ENCODE peak calls at places on chromosome 20, in eight cellular contexts. One of them, this sample, is unnamed.

GRCh38 chr20:18412202-18412901 is 54.5 kb downstream of the DZANK1 start:
- DNase-seq in left cardiac atrium: no peak
- DNase-seq in AG10803: no peak
- DNase-seq in GDM1: peak; percentile 29
- DNase-seq in heart left ventricle: no peak
- DNase-seq in epithelial cell of esophagus: no peak
- DNase-seq in AG08396: no peak
- DNase-seq in SK-MEL-5: peak; percentile 38
- DNase-seq in this sample: no peak

GRCh38 chr20:29443819-29444218 is 1813.6 kb upstream of the DEFB115 start:
- DNase-seq in left cardiac atrium: no peak
- DNase-seq in AG10803: no peak
- DNase-seq in GDM1: no peak
- DNase-seq in heart left ventricle: no peak
- DNase-seq in epithelial cell of esophagus: peak; percentile 14
- DNase-seq in AG08396: no peak
- DNase-seq in SK-MEL-5: no peak
- DNase-seq in this sample: no peak

GRCh38 chr20:61874421-61875068 is 191.1 kb downstream of the TAF4 start:
- DNase-seq in left cardiac atrium: no peak
- DNase-seq in AG10803: peak; percentile 41
- DNase-seq in GDM1: no peak
- DNase-seq in heart left ventricle: peak; percentile 67
- DNase-seq in epithelial cell of esophagus: peak; percentile 52
- DNase-seq in AG08396: peak; percentile 73
- DNase-seq in SK-MEL-5: peak; percentile 55
- DNase-seq in this sample: peak; percentile 74

GRCh38 chr20:51337126-51337805 is 205.3 kb downstream of the NFATC2 start:
- DNase-seq in left cardiac atrium: no peak
- DNase-seq in AG10803: no peak
- DNase-seq in GDM1: no peak
- DNase-seq in heart left ventricle: no peak
- DNase-seq in epithelial cell of esophagus: peak; percentile 32
- DNase-seq in AG08396: no peak
- DNase-seq in SK-MEL-5: no peak
- DNase-seq in this sample: no peak

GRCh38 chr20:38961530-38962043 is 557 bp upstream of the DHX35 start:
- DNase-seq in left cardiac atrium: no peak
- DNase-seq in AG10803: no peak
- DNase-seq in GDM1: no peak
- DNase-seq in heart left ventricle: no peak
- DNase-seq in epithelial cell of esophagus: no peak
- DNase-seq in AG08396: no peak
- DNase-seq in SK-MEL-5: peak; percentile 17
- DNase-seq in this sample: no peak

GRCh38 chr20:45406260-45407066 is 1.6 kb upstream of the DBNDD2 start:
- DNase-seq in left cardiac atrium: peak; percentile 85
- DNase-seq in AG10803: peak; percentile 42
- DNase-seq in GDM1: peak; percentile 4
- DNase-seq in heart left ventricle: peak; percentile 90
- DNase-seq in epithelial cell of esophagus: peak; percentile 43
- DNase-seq in AG08396: peak; percentile 70
- DNase-seq in SK-MEL-5: peak; percentile 16
- DNase-seq in this sample: peak; percentile 60

GRCh38 chr20:41776450-41776849 is 158.3 kb upstream of the CHD6 start:
- DNase-seq in left cardiac atrium: no peak
- DNase-seq in AG10803: no peak
- DNase-seq in GDM1: no peak
- DNase-seq in heart left ventricle: no peak
- DNase-seq in epithelial cell of esophagus: no peak
- DNase-seq in AG08396: no peak
- DNase-seq in SK-MEL-5: no peak
- DNase-seq in this sample: no peak

GRCh38 chr20:64110411-64111068 is 3.2 kb upstream of the NPBWR2 start:
- DNase-seq in left cardiac atrium: no peak
- DNase-seq in AG10803: no peak
- DNase-seq in GDM1: no peak
- DNase-seq in heart left ventricle: peak; percentile 17
- DNase-seq in epithelial cell of esophagus: no peak
- DNase-seq in AG08396: no peak
- DNase-seq in SK-MEL-5: no peak
- DNase-seq in this sample: no peak

GRCh38 chr20:4508773-4509172 is 212.9 kb upstream of the PRND start:
- DNase-seq in left cardiac atrium: no peak
- DNase-seq in AG10803: no peak
- DNase-seq in GDM1: no peak
- DNase-seq in heart left ventricle: no peak
- DNase-seq in epithelial cell of esophagus: peak; percentile 26
- DNase-seq in AG08396: no peak
- DNase-seq in SK-MEL-5: no peak
- DNase-seq in this sample: no peak

GRCh38 chr20:47557791-47558190 is 56.1 kb downstream of the NCOA3 start:
- DNase-seq in left cardiac atrium: no peak
- DNase-seq in AG10803: no peak
- DNase-seq in GDM1: no peak
- DNase-seq in heart left ventricle: no peak
- DNase-seq in epithelial cell of esophagus: no peak
- DNase-seq in AG08396: no peak
- DNase-seq in SK-MEL-5: no peak
- DNase-seq in this sample: no peak